ENCODE peak calls at places on chromosome 18, in nine cellular contexts. Q, B, Z, T, X, L, I, G and E are unnamed samples. For H3K4me1 and H3K36me3, the result is how much of the 10 kb centered on the place peaks cover.

GRCh38 chr18:40313030-40313642 is 1641.9 kb upstream of the PIK3C3 start:
- DNase-seq in B (no peak), G (no peak), T (no peak), X (no peak), I (peak), Q (no peak), Z (no peak), L (no peak), E (no peak)

GRCh38 chr18:22342625-22343024 is 75.1 kb downstream of the CTAGE1 start:
- DNase-seq in Z (no peak), Q (peak), L (no peak), G (no peak), B (peak), T (no peak), I (peak), X (no peak), E (peak)

GRCh38 chr18:24063121-24063731 is 48.7 kb downstream of the TTC39C start:
- DNase-seq in X (no peak), Q (no peak), Z (no peak), L (peak), G (no peak), I (peak), T (no peak), B (no peak), E (no peak)

GRCh38 chr18:57901819-57902600 is 98.9 kb upstream of the ATP8B1 start:
- DNase-seq in G (no peak), I (peak), L (no peak), T (no peak), Q (no peak), X (no peak), B (no peak), Z (no peak), E (peak)

GRCh38 chr18:42231796-42232195 is 276.8 kb downstream of the PIK3C3 start:
- DNase-seq in X (no peak), L (no peak), T (no peak), I (no peak), B (no peak), Q (no peak), Z (no peak), G (no peak), E (no peak)

GRCh38 chr18:32771169-32771751 is 1.6 kb downstream of the KLHL14 start:
- DNase-seq in L (peak), Z (no peak), X (no peak), B (peak), G (no peak), I (no peak), T (no peak), Q (no peak), E (peak)

GRCh38 chr18:33040213-33040612 is 267.4 kb upstream of the KLHL14 start:
- DNase-seq in B (no peak), I (peak), Z (no peak), L (no peak), G (no peak), T (no peak), Q (no peak), X (no peak), E (no peak)

GRCh38 chr18:67896471-67896870 is 380.0 kb upstream of the DSEL start:
- DNase-seq in G (no peak), X (no peak), T (no peak), B (no peak), I (no peak), Z (no peak), L (no peak), Q (no peak), E (no peak)

GRCh38 chr18:69217271-69217670 is 183.4 kb upstream of the DOK6 start:
- DNase-seq in I (no peak), Q (no peak), Z (no peak), B (no peak), G (no peak), X (no peak), L (no peak), T (no peak), E (no peak)

GRCh38 chr18:80009661-80010550 is 21.5 kb upstream of the TXNL4A start:
- DNase-seq in X (no peak), I (peak), L (no peak), B (no peak), Q (peak), Z (no peak), G (peak), T (no peak), E (peak)

GRCh38 chr18:77112161-77112801 is 20.3 kb downstream of the MBP start:
- DNase-seq in B (no peak), I (no peak), Q (peak), X (no peak), L (peak), Z (no peak), T (no peak), G (peak), E (no peak)

GRCh38 chr18:77206676-77207370 is 42.8 kb upstream of the GALR1 start:
- DNase-seq in X (no peak), T (no peak), Z (no peak), G (no peak), I (peak), Q (no peak), L (no peak), B (no peak), E (no peak)

GRCh38 chr18:66141716-66142115 is 390.9 kb downstream of the CDH7 start:
- DNase-seq in Q (no peak), T (no peak), I (no peak), G (no peak), Z (no peak), X (no peak), B (no peak), L (no peak), E (no peak)

GRCh38 chr18:7390731-7391492 is 160.0 kb downstream of the LRRC30 start:
- DNase-seq in I (no peak), Q (no peak), G (no peak), L (no peak), B (no peak), T (no peak), X (no peak), Z (no peak), E (no peak)

GRCh38 chr18:72375628-72376027 is 168.5 kb downstream of the CBLN2 start:
- DNase-seq in Q (no peak), T (no peak), X (no peak), B (no peak), Z (no peak), L (no peak), G (no peak), I (peak), E (no peak)

GRCh38 chr18:34114996-34115395 is 109.7 kb downstream of the NOL4 start:
- DNase-seq in B (no peak), T (no peak), Z (no peak), I (no peak), X (no peak), L (peak), Q (peak), G (no peak), E (no peak)

GRCh38 chr18:79988925-79989361 is 580 bp upstream of the TXNL4A start:
- DNase-seq in L (peak), X (peak), B (peak), G (peak), T (no peak), Z (no peak), I (peak), Q (peak), E (peak)

GRCh38 chr18:32919799-32920198 is 147.0 kb upstream of the KLHL14 start:
- DNase-seq in Q (no peak), Z (no peak), L (peak), T (no peak), G (no peak), X (no peak), B (peak), I (no peak), E (peak)

GRCh38 chr18:23306842-23307241 is 146.2 kb upstream of the RIOK3 start:
- DNase-seq in T (no peak), X (no peak), I (no peak), L (no peak), Z (no peak), B (no peak), G (no peak), Q (no peak), E (no peak)

GRCh38 chr18:7369006-7369405 is 138.1 kb downstream of the LRRC30 start:
- DNase-seq in L (peak), X (no peak), Q (no peak), I (no peak), T (no peak), Z (no peak), G (no peak), B (no peak), E (no peak)

GRCh38 chr18:22391571-22392359 is 25.9 kb downstream of the CTAGE1 start:
- DNase-seq in G (no peak), Q (peak), L (no peak), B (no peak), X (no peak), T (no peak), I (peak), Z (no peak), E (peak)

GRCh38 chr18:73563345-73563744 is 584.3 kb downstream of the FBXO15 start:
- DNase-seq in Z (no peak), B (no peak), L (no peak), G (no peak), I (peak), T (no peak), X (no peak), Q (peak), E (no peak)

GRCh38 chr18:56702946-56703345 is 51.8 kb downstream of the WDR7 start:
- DNase-seq in X (no peak), T (peak), I (peak), G (no peak), B (peak), Q (no peak), Z (no peak), L (peak), E (peak)

GRCh38 chr18:50428531-50429206 is 53.8 kb downstream of the SKA1 start:
- DNase-seq in I (no peak), X (no peak), G (no peak), Q (no peak), T (no peak), Z (no peak), B (peak), L (peak), E (no peak)

GRCh38 chr18:42048150-42048549 is 93.1 kb downstream of the PIK3C3 start:
- DNase-seq in B (no peak), X (no peak), I (peak), Z (no peak), L (peak), T (no peak), Q (no peak), G (no peak), E (peak)

GRCh38 chr18:74040459-74041332 is 106.9 kb downstream of the FBXO15 start:
- DNase-seq in B (peak), G (no peak), Z (no peak), X (no peak), T (peak), I (no peak), L (peak), Q (no peak), E (peak)

GRCh38 chr18:36655894-36656293 is 172.9 kb downstream of the TPGS2 start:
- DNase-seq in X (no peak), T (no peak), Q (no peak), Z (no peak), I (no peak), L (no peak), G (no peak), B (no peak), E (no peak)

GRCh38 chr18:22639026-22639463 is 221.3 kb upstream of the CTAGE1 start:
- DNase-seq in I (peak), B (no peak), G (no peak), X (no peak), L (no peak), T (no peak), Q (no peak), Z (no peak), E (no peak)

GRCh38 chr18:79905389-79905911 is 46.0 kb downstream of the SLC66A2 start:
- DNase-seq in Z (no peak), L (no peak), X (peak), Q (peak), I (peak), B (no peak), T (no peak), G (no peak), E (no peak)

GRCh38 chr18:34153711-34154110 is 71.0 kb downstream of the NOL4 start:
- DNase-seq in X (no peak), Z (no peak), G (no peak), L (no peak), I (peak), T (no peak), B (no peak), Q (no peak), E (no peak)

GRCh38 chr18:50629148-50629631 is 69.3 kb downstream of the MAPK4 start:
- DNase-seq in I (no peak), T (no peak), G (no peak), L (no peak), B (no peak), X (peak), Z (no peak), Q (no peak), E (peak)

GRCh38 chr18:62987859-62988258 is 272.5 kb downstream of the PHLPP1 start:
- DNase-seq in G (no peak), B (no peak), Z (no peak), I (no peak), Q (no peak), L (no peak), T (no peak), X (no peak), E (no peak)

GRCh38 chr18:5158587-5158986 is 38.5 kb downstream of the AKAIN1 start:
- DNase-seq in Q (no peak), Z (no peak), I (no peak), L (no peak), G (no peak), X (no peak), B (no peak), T (no peak), E (no peak)

GRCh38 chr18:56139792-56140254 is 498.6 kb downstream of the TXNL1 start:
- DNase-seq in Z (no peak), I (peak), B (no peak), G (no peak), X (no peak), Q (no peak), T (no peak), L (no peak), E (peak)

GRCh38 chr18:68449292-68449691 is 265.6 kb downstream of the TMX3 start:
- DNase-seq in Q (no peak), I (peak), L (no peak), T (no peak), X (no peak), Z (no peak), G (no peak), B (no peak), E (no peak)

GRCh38 chr18:55328301-55328700 is 259.7 kb downstream of the TCF4 start:
- DNase-seq in X (no peak), G (no peak), Q (no peak), B (no peak), L (no peak), T (no peak), Z (no peak), I (peak), E (no peak)

GRCh38 chr18:53941601-53942335 is 282.7 kb downstream of the MBD2 start:
- DNase-seq in I (no peak), G (no peak), L (peak), Q (no peak), Z (no peak), B (no peak), T (no peak), X (no peak), E (no peak)

GRCh38 chr18:11994346-11994707 is 13.0 kb downstream of the IMPA2 start:
- DNase-seq in X (no peak), I (peak), T (no peak), G (no peak), L (no peak), B (no peak), Q (no peak), Z (no peak), E (peak)

DNA sequence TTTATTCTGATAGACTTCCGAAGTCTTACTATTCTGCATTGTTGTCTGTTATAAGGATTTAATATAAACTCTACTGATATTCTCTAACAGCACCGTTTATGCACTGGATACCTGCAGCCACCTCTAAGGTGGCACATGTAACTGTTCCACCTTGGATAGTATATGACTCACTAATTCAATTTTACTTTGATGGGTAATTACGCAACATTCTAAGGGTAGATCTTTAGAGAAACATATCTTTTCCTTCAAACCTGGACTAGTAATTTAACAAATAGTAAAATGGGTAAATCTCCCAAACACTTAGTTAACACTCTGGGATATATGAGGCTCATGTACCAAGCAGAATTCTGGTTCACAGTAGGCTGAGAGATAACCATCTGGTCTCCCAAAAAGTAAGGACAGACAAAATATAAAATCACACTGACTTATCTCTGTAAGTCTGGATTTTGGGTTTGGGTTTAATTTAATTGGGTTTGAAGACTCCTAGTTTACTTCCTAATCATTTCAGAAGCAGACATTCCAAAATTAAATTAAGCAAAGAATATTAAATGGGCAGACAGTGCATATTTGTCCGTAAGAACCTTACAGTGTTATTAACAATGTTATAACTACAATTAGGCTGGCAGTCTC is 414.8 kb downstream of the TGIF1 start:
- DNase-seq in Z (no peak), X (no peak), Q (no peak), L (no peak), G (no peak), I (no peak), B (no peak), T (no peak), E (no peak)
- H3K4me1 ChIP-seq in Z (under half), X (under half), Q (under half), L (under half), G (under half), I (under half), B (under half), T (under half), E (under half)

GRCh38 chr18:20971886-20972267 is 139.7 kb downstream of the ROCK1 start:
- DNase-seq in G (no peak), I (peak), X (no peak), B (peak), Q (no peak), L (peak), Z (no peak), T (peak), E (peak)

GRCh38 chr18:20963027-20963426 is 148.6 kb downstream of the ROCK1 start:
- DNase-seq in T (no peak), G (no peak), B (no peak), Z (no peak), Q (no peak), I (no peak), L (no peak), X (no peak), E (no peak)

GRCh38 chr18:20966795-20967194 is 144.8 kb downstream of the ROCK1 start:
- DNase-seq in B (no peak), G (no peak), Q (no peak), T (no peak), Z (no peak), X (no peak), I (no peak), L (no peak), E (no peak)
- H3K36me3 ChIP-seq in B (under half), G (under half), Q (half or more), T (half or more), Z (under half), X (under half), I (under half), L (under half), E (under half)

GRCh38 chr18:70641156-70641775 is 352.4 kb downstream of the SOCS6 start:
- DNase-seq in Z (no peak), L (no peak), G (no peak), T (no peak), Q (no peak), I (no peak), X (no peak), B (no peak), E (no peak)

GRCh38 chr18:70640336-70640887 is 351.6 kb downstream of the SOCS6 start:
- DNase-seq in B (no peak), Z (no peak), L (no peak), I (no peak), X (no peak), T (no peak), G (no peak), Q (no peak), E (no peak)

GRCh38 chr18:70634576-70635147 is 345.8 kb downstream of the SOCS6 start:
- DNase-seq in X (no peak), T (no peak), Z (no peak), I (no peak), G (no peak), Q (no peak), L (no peak), B (no peak), E (no peak)

DNA sequence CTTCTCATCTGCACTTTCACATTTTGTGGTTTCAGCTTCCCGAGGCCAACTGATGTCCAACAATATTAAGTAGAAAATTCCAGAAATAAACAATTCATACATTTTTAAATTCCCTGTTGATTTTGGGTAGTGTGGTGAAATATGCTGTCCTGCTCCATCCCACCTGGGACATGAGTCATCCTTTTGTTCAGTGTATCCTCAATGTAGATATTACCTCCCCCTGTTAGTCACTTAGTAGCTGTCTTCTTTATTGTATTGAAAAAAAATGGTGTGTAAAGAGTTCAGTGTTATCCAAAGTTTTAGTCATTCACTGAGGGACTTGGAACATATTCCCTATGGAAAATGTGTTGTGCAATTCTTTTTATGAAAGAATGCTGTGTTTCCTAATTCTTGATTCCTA is 348.1 kb downstream of the SOCS6 start:
- DNase-seq in B (no peak), Z (no peak), L (no peak), Q (no peak), I (no peak), T (no peak), X (no peak), G (no peak), E (no peak)
- H3K4me1 ChIP-seq in B (under half), Z (under half), L (under half), Q (under half), I (under half), T (under half), X (under half), G (under half), E (under half)

GRCh38 chr18:10353791-10354190 is 100.6 kb upstream of the APCDD1 start:
- DNase-seq in Z (no peak), X (no peak), T (no peak), G (no peak), B (no peak), L (no peak), Q (no peak), I (peak), E (peak)
- H3K36me3 ChIP-seq in Z (under half), X (under half), T (under half), G (under half), B (under half), L (under half), Q (under half), I (under half), E (under half)

DNA sequence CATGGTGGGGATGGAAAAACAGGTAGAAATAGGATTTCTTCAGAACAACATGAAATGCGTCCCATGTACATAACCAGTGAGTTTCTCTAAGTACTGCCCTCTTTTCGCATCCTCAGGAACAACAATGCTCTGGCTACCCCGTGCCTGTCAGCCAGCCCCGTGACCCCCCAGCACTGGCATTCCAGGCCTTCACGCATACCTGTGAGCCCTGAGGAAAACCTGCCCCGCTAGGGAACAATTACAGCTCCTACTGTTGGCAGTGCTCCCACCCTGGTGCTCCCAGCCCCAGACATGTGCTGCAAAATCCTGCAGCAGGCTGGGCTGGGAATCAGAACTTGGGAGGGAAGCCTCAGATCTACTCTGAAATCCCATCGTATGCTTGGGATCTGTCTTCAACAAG is 9.1 kb downstream of the SMAD7 start:
- DNase-seq in B (no peak), L (peak), G (no peak), Q (no peak), X (no peak), T (no peak), Z (no peak), I (no peak), E (no peak)
- H3K4me1 ChIP-seq in B (half or more), L (half or more), G (under half), Q (half or more), X (half or more), T (half or more), Z (half or more), I (half or more), E (half or more)

GRCh38 chr18:45938488-45938935 is 28.6 kb downstream of the EPG5 start:
- DNase-seq in Z (no peak), I (no peak), T (no peak), X (no peak), L (no peak), Q (no peak), G (no peak), B (no peak), E (no peak)

GRCh38 chr18:45935591-45936335 is 31.4 kb downstream of the EPG5 start:
- DNase-seq in I (peak), L (peak), G (no peak), X (no peak), B (no peak), T (no peak), Z (no peak), Q (no peak), E (no peak)

GRCh38 chr18:45945669-45946068 is 21.5 kb downstream of the EPG5 start:
- DNase-seq in T (no peak), G (no peak), L (no peak), Z (no peak), I (no peak), B (no peak), X (no peak), Q (no peak), E (no peak)

GRCh38 chr18:45940724-45941123 is 26.4 kb downstream of the EPG5 start:
- DNase-seq in T (no peak), X (no peak), Z (no peak), G (no peak), B (no peak), I (no peak), L (no peak), Q (no peak), E (no peak)
- H3K36me3 ChIP-seq in T (half or more), X (under half), Z (under half), G (under half), B (under half), I (under half), L (under half), Q (half or more), E (under half)